ENCODE peak calls at places on chromosome 2, in seven cellular contexts. Q is HS-5; C is stimulated activated CD8-positive, alpha-beta memory T cell treated with anti-CD3 and anti-CD28 coated beads, Interleukin-4, amount 100 ng/mL, for 1 hour; A is GM13977; X is NCI-H345; W is fibroblast of gingiva; H is cerebellar cortex. Y is an unnamed sample.

GRCh38 chr2:35297403-35297802 is 1058.2 kb upstream of the CRIM1 start:
- DNase-seq in X (no peak), W (no peak), C (no peak), H (no peak), A (no peak), Q (no peak), Y (no peak)

GRCh38 chr2:22601007-22601406 is 784.0 kb upstream of the KLHL29 start:
- DNase-seq in A (no peak), W (no peak), X (no peak), Q (no peak), C (no peak), H (no peak), Y (no peak)

GRCh38 chr2:47172922-47173695 is 18.0 kb upstream of the STPG4 start:
- DNase-seq in A (no peak), H (no peak), C (no peak), Q (no peak), X (no peak), W (no peak), Y (no peak)

GRCh38 chr2:21042958-21043743 is 722 bp downstream of the APOB start:
- DNase-seq in X (peak), Q (peak), C (peak), H (peak), W (peak), A (peak), Y (peak)

GRCh38 chr2:140295767-140296166 is 1515.6 kb upstream of the NXPH2 start:
- DNase-seq in H (no peak), C (no peak), Q (no peak), W (no peak), X (no peak), A (no peak), Y (no peak)

GRCh38 chr2:158464426-158465281 is 7.9 kb downstream of the PKP4 start:
- DNase-seq in Q (no peak), W (no peak), X (peak), C (no peak), A (peak), H (peak), Y (peak)

GRCh38 chr2:204187513-204188088 is 251.0 kb downstream of the ICOS start:
- DNase-seq in A (no peak), Q (no peak), W (no peak), X (no peak), C (no peak), H (no peak), Y (no peak)

GRCh38 chr2:3377279-3377611 is 373 bp downstream of the EIPR1 start:
- DNase-seq in X (peak), Q (peak), W (peak), A (peak), H (peak), C (no peak), Y (peak)

GRCh38 chr2:241728000-241728399 is 6.4 kb upstream of the D2HGDH start:
- DNase-seq in A (no peak), X (no peak), W (no peak), H (no peak), Q (no peak), C (no peak), Y (no peak)

GRCh38 chr2:27712547-27712946 is 48.9 kb downstream of the SLC4A1AP start:
- DNase-seq in X (no peak), Q (no peak), W (no peak), A (no peak), H (no peak), C (no peak), Y (no peak)

GRCh38 chr2:112995346-112995920 is 9.8 kb upstream of the IL36A start:
- DNase-seq in W (no peak), X (no peak), C (no peak), A (no peak), H (no peak), Q (no peak), Y (no peak)